ENCODE peak calls at places on chromosome 2, in four cellular contexts. T is stimulated activated naive B cell treated with anti-CD40 and anti-IgM and Interleukin-4, amounts not matched to agents 10 μg/mL and 1 μg/mL and 100 μg/mL, for 72 hours; H is SJSA1; C is stimulated activated CD4-positive, alpha-beta T cell treated with anti-CD3 and anti-CD28 coated beads, TNF-alpha, amount 100 ng/mL, for 48 hours. G is an unnamed sample.

GRCh38 chr2:237604960-237605359 is 14.4 kb upstream of the RAB17 start:
- DNase-seq in H (no peak), T (no peak), C (no peak), G (no peak)

GRCh38 chr2:127007652-127008051 is 99.3 kb downstream of the BIN1 start:
- DNase-seq in C (no peak), T (no peak), H (peak), G (no peak)

GRCh38 chr2:128467321-128467901 is 148.7 kb upstream of the HS6ST1 start:
- DNase-seq in T (no peak), C (no peak), H (no peak), G (no peak)

GRCh38 chr2:110712737-110713136 is 19.6 kb upstream of the ACOXL start:
- DNase-seq in T (no peak), H (no peak), C (no peak), G (no peak)

GRCh38 chr2:146661494-146662096 is 1183.2 kb upstream of the ACVR2A start:
- DNase-seq in T (no peak), C (no peak), H (peak), G (no peak)

GRCh38 chr2:102514061-102514785 is 41.2 kb downstream of the SLC9A4 start:
- DNase-seq in C (no peak), H (peak), T (no peak), G (no peak)

GRCh38 chr2:211407076-211407475 is 850.7 kb downstream of the CPS1 start:
- DNase-seq in C (no peak), H (no peak), T (no peak), G (no peak)

GRCh38 chr2:167749016-167749415 is 498.4 kb downstream of the STK39 start:
- DNase-seq in H (no peak), C (no peak), T (no peak), G (no peak)

GRCh38 chr2:229852565-229852964 is 69.2 kb downstream of the TRIP12 start:
- DNase-seq in H (no peak), T (no peak), C (peak), G (peak)

GRCh38 chr2:240972636-240973521 is 25.5 kb upstream of the SNED1 start:
- DNase-seq in H (no peak), T (no peak), C (no peak), G (no peak)

GRCh38 chr2:25297738-25298137 is 44.0 kb downstream of the DNMT3A start:
- DNase-seq in C (no peak), T (no peak), H (no peak), G (no peak)

GRCh38 chr2:166343467-166343866 is 32.3 kb downstream of the SCN9A start:
- DNase-seq in T (no peak), C (no peak), H (no peak), G (no peak)

GRCh38 chr2:85602476-85603234 is at the start of gene TMEM150A:
- DNase-seq in T (peak), H (peak), C (peak), G (no peak)

GRCh38 chr2:97728091-97728596 is 14.8 kb downstream of the ZAP70 start:
- DNase-seq in H (no peak), C (no peak), T (no peak), G (no peak)

GRCh38 chr2:231604101-231604684 is 11.5 kb downstream of the TEX44 start:
- DNase-seq in H (no peak), C (no peak), T (peak), G (no peak)

GRCh38 chr2:122884889-122885288 is 1129.4 kb downstream of the TSN start:
- DNase-seq in C (no peak), T (no peak), H (no peak), G (no peak)

GRCh38 chr2:74937221-74937880 is 21.1 kb upstream of the POLE4 start:
- DNase-seq in T (no peak), C (no peak), H (no peak), G (no peak)

GRCh38 chr2:27781496-27781895 is 10.0 kb downstream of the MRPL33 start:
- DNase-seq in H (no peak), T (no peak), C (no peak), G (no peak)